ENCODE peak calls at places on chromosome 14, in ten cellular contexts. J is pancreas; K is CD4-positive, alpha-beta T cell; D is CD8-positive, alpha-beta T cell; Q is HCT116; T is activated CD4-positive, alpha-beta T cell treated with anti-CD3 and anti-CD28 coated beads for 36 hours; E is Right ventricle myocardium superior; F is heart left ventricle; W is activated naive CD8-positive, alpha-beta T cell treated with anti-CD3 and anti-CD28 coated beads, Interleukin-2, amount 50 U/mL, for 24 hours; S is left cardiac atrium. U is an unnamed sample.

GRCh38 chr14:100664841-100665425 is 61.8 kb upstream of the DLK1 start:
- ATAC-seq in W (no peak), F (no peak), D (no peak), J (peak; percentile 50), K (no peak), E (peak; percentile 73), T (no peak), Q (no peak), S (no peak), U (peak; percentile 56)

GRCh38 chr14:64703393-64704144 is 655 bp upstream of the PLEKHG3 start:
- ATAC-seq in Q (peak; percentile 11), J (no peak), K (no peak), E (no peak), W (no peak), F (no peak), S (no peak), D (no peak), T (no peak), U (peak; percentile 19)

GRCh38 chr14:59897757-59898383 is 22.1 kb upstream of the LRRC9 start:
- ATAC-seq in D (no peak), F (peak; percentile 33), J (peak; percentile 89), K (no peak), T (no peak), Q (peak; percentile 81), S (peak; percentile 26), W (no peak), E (no peak), U (no peak)

GRCh38 chr14:99203080-99203479 is 68.9 kb downstream of the BCL11B start:
- ATAC-seq in K (no peak), S (no peak), W (peak; percentile 30), E (no peak), F (no peak), Q (no peak), J (no peak), T (peak; percentile 28), D (no peak), U (no peak)

GRCh38 chr14:100622234-100622633 is 35.0 kb upstream of the BEGAIN start:
- ATAC-seq in D (no peak), J (no peak), E (peak; percentile 9), K (no peak), Q (no peak), S (peak; percentile 35), T (no peak), F (peak; percentile 22), W (no peak), U (no peak)

GRCh38 chr14:24695265-24696241 is 61.6 kb upstream of the GZMB start:
- ATAC-seq in F (peak; percentile 49), T (peak; percentile 7), J (peak; percentile 63), D (peak; percentile 15), E (no peak), K (no peak), S (peak; percentile 36), Q (no peak), W (no peak), U (no peak)

GRCh38 chr14:58788655-58789054 is 150.9 kb downstream of the DACT1 start:
- ATAC-seq in F (no peak), J (no peak), T (no peak), K (no peak), D (no peak), W (no peak), E (no peak), Q (no peak), S (no peak), U (no peak)

GRCh38 chr14:31068235-31068634 is 42.1 kb upstream of the STRN3 start:
- ATAC-seq in E (peak; percentile 43), J (peak; percentile 69), K (no peak), W (no peak), Q (no peak), S (peak; percentile 65), D (no peak), F (peak; percentile 64), T (no peak), U (peak; percentile 60)

GRCh38 chr14:77485901-77486678 is 12.5 kb downstream of the ISM2 start:
- ATAC-seq in D (no peak), T (no peak), F (no peak), E (no peak), W (no peak), Q (peak; percentile 42), K (no peak), S (peak; percentile 48), J (no peak), U (no peak)

GRCh38 chr14:95872777-95873176 is 3.9 kb upstream of the TUNAR start:
- ATAC-seq in E (no peak), T (no peak), D (no peak), W (no peak), S (no peak), F (no peak), Q (no peak), J (no peak), K (no peak), U (no peak)

GRCh38 chr14:73502017-73502619 is 11.4 kb downstream of the RIOX1 start:
- ATAC-seq in E (no peak), F (no peak), S (no peak), K (no peak), D (no peak), Q (no peak), J (peak; percentile 25), T (no peak), W (no peak), U (no peak)

GRCh38 chr14:90558041-90558982 is 161.5 kb downstream of the CALM1 start:
- ATAC-seq in Q (no peak), S (no peak), T (no peak), D (no peak), J (no peak), F (no peak), W (no peak), E (no peak), K (no peak), U (no peak)

GRCh38 chr14:69052181-69052601 is 73.1 kb upstream of the ACTN1 start:
- ATAC-seq in E (no peak), Q (no peak), S (peak; percentile 44), F (peak; percentile 43), K (no peak), T (no peak), J (no peak), W (no peak), D (no peak), U (no peak)

GRCh38 chr14:62098357-62098756 is 336.1 kb downstream of the SNAPC1 start:
- ATAC-seq in E (no peak), F (no peak), T (no peak), S (no peak), W (no peak), K (no peak), D (no peak), J (no peak), Q (no peak), U (no peak)

GRCh38 chr14:76882646-76883045 is 56.4 kb downstream of the LRRC74A start:
- ATAC-seq in Q (no peak), E (peak; percentile 38), S (peak; percentile 17), T (no peak), K (no peak), D (no peak), F (no peak), W (no peak), J (no peak), U (no peak)

GRCh38 chr14:38481939-38482678 is 226.2 kb upstream of the CLEC14A start:
- ATAC-seq in K (no peak), Q (no peak), F (no peak), J (no peak), D (no peak), W (no peak), T (no peak), S (no peak), E (no peak), U (no peak)

GRCh38 chr14:91870001-91870400 is 2.7 kb upstream of the TC2N start:
- ATAC-seq in E (no peak), Q (peak; percentile 38), F (no peak), D (peak; percentile 56), T (peak; percentile 40), W (no peak), K (peak; percentile 59), J (peak; percentile 4), S (no peak), U (no peak)

GRCh38 chr14:65369560-65369959 is 43.0 kb upstream of the FUT8 start:
- ATAC-seq in D (no peak), Q (no peak), S (no peak), T (peak; percentile 84), J (no peak), E (no peak), W (peak; percentile 93), F (no peak), K (no peak), U (no peak)

GRCh38 chr14:85533821-85534271 is 3.9 kb downstream of the FLRT2 start:
- ATAC-seq in Q (no peak), E (no peak), J (no peak), F (no peak), S (no peak), T (no peak), D (no peak), K (no peak), W (no peak), U (no peak)

GRCh38 chr14:100662850-100663527 is 63.7 kb upstream of the DLK1 start:
- ATAC-seq in W (no peak), D (no peak), F (no peak), E (peak; percentile 58), Q (peak; percentile 78), S (peak; percentile 52), J (peak; percentile 38), T (peak; percentile 80), K (no peak), U (no peak)

GRCh38 chr14:71473843-71474242 is 458.4 kb upstream of the RGS6 start:
- ATAC-seq in F (no peak), Q (no peak), D (no peak), T (no peak), K (no peak), S (no peak), J (no peak), W (no peak), E (no peak), U (no peak)

GRCh38 chr14:58272589-58273372 is 25.6 kb upstream of the ARID4A start:
- ATAC-seq in J (peak; percentile 86), F (peak; percentile 89), D (peak; percentile 43), Q (peak; percentile 65), S (peak; percentile 73), W (no peak), K (no peak), T (no peak), E (peak; percentile 91), U (peak; percentile 31)

GRCh38 chr14:39668449-39668848 is 236.2 kb upstream of the FBXO33 start:
- ATAC-seq in T (no peak), E (no peak), S (no peak), W (peak; percentile 21), K (no peak), D (no peak), F (no peak), Q (no peak), J (no peak), U (no peak)

GRCh38 chr14:63323148-63323547 is 4.4 kb upstream of the GPHB5 start:
- ATAC-seq in S (no peak), K (no peak), D (no peak), J (no peak), F (no peak), Q (no peak), E (no peak), T (no peak), W (no peak), U (no peak)

GRCh38 chr14:91138511-91139359 is 24.9 kb downstream of the DGLUCY start:
- ATAC-seq in F (no peak), S (no peak), D (peak; percentile 72), Q (peak; percentile 46), K (peak; percentile 74), E (peak; percentile 27), T (peak; percentile 84), J (peak; percentile 65), W (peak; percentile 64), U (no peak)

GRCh38 chr14:76320486-76320885 is 55.5 kb upstream of the ESRRB start:
- ATAC-seq in W (no peak), F (no peak), Q (no peak), K (no peak), J (no peak), D (no peak), S (no peak), T (no peak), E (no peak), U (no peak)

GRCh38 chr14:105271224-105271890 is 23.0 kb downstream of the BTBD6 start:
- ATAC-seq in D (no peak), E (no peak), W (no peak), Q (no peak), F (peak; percentile 4), J (peak; percentile 87), S (no peak), K (no peak), T (no peak), U (no peak)

GRCh38 chr14:74963705-74964271 is 8.4 kb upstream of the PGF start:
- ATAC-seq in T (no peak), Q (no peak), D (no peak), W (peak; percentile 17), S (peak; percentile 65), J (peak; percentile 15), K (no peak), F (peak; percentile 55), E (peak; percentile 82), U (no peak)

U was measured in gastroesophageal sphincter.